ENCODE peak calls at places on chromosomes 7 and 10, in four cellular contexts. Q is T-helper 2 cell; I is activated naive CD8-positive, alpha-beta T cell treated with anti-CD3 and anti-CD28 coated beads, Interleukin-2, amount 50 U/mL, for 24 hours; J is MM.1S. S is an unnamed sample.

GRCh38 chr10:35208536-35208935 is 81.9 kb downstream of the CREM start:
- DNase-seq in Q (no peak), I (no peak), J (peak; percentile 73), S (no peak)

GRCh38 chr10:75530337-75530736 is 98.9 kb downstream of the LRMDA start:
- DNase-seq in Q (no peak), I (no peak), J (no peak), S (peak; percentile 17)

GRCh38 chr7:149787428-149788299 is 14.3 kb upstream of the ZNF467 start:
- DNase-seq in Q (no peak), I (no peak), J (peak; percentile 38), S (peak; percentile 45)

GRCh38 chr10:60384708-60385398 is 4.8 kb downstream of the ANK3 start:
- DNase-seq in Q (no peak), I (no peak), J (no peak), S (peak; percentile 91)

GRCh38 chr7:16985621-16986020 is 103.8 kb upstream of the AGR3 start:
- DNase-seq in Q (no peak), I (no peak), J (no peak), S (no peak)

GRCh38 chr10:105952153-105952552 is 1212.4 kb downstream of the SORCS1 start:
- DNase-seq in Q (no peak), I (no peak), J (peak; percentile 33), S (no peak)

GRCh38 chr7:108211382-108212201 is 81.4 kb upstream of the LAMB4 start:
- DNase-seq in Q (no peak), I (peak; percentile 24), J (peak; percentile 97), S (peak; percentile 84)

GRCh38 chr7:154774303-154774702 is 228.6 kb downstream of the PAXIP1 start:
- DNase-seq in Q (no peak), I (no peak), J (no peak), S (no peak)

GRCh38 chr10:3241128-3242057 is 68.8 kb upstream of the PITRM1 start:
- DNase-seq in Q (no peak), I (no peak), J (no peak), S (no peak)

GRCh38 chr10:76382381-76382851 is 951.0 kb downstream of the LRMDA start:
- DNase-seq in Q (no peak), I (no peak), J (no peak), S (no peak)

GRCh38 chr7:133361806-133362205 is 108.9 kb downstream of the EXOC4 start:
- DNase-seq in Q (no peak), I (no peak), J (no peak), S (no peak)

GRCh38 chr7:38932509-38933168 is 23.6 kb upstream of the VPS41 start:
- DNase-seq in Q (no peak), I (peak; percentile 67), J (peak; percentile 48), S (peak; percentile 68)

GRCh38 chr7:102225025-102225424 is 61.6 kb upstream of the SH2B2 start:
- DNase-seq in Q (no peak), I (no peak), J (no peak), S (no peak)

GRCh38 chr7:110645060-110645459 is 445.9 kb upstream of the LRRN3 start:
- DNase-seq in Q (no peak), I (no peak), J (peak; percentile 92), S (no peak)

GRCh38 chr7:3063016-3063753 is 19.5 kb upstream of the CARD11 start:
- DNase-seq in Q (no peak), I (peak; percentile 79), J (peak; percentile 36), S (no peak)

GRCh38 chr7:11716185-11716584 is 115.8 kb downstream of the THSD7A start:
- DNase-seq in Q (no peak), I (no peak), J (no peak), S (peak; percentile 99)